ENCODE peak calls at places on chromosome 17, in six cellular contexts. E, Y, Z, Q, K and T are unnamed samples.

GRCh38 chr17:74288785-74289184 is 14.8 kb downstream of the DNAI2 start:
- DNase-seq in E (no peak), Y (no peak), Z (no peak), Q (no peak), K (no peak), T (no peak)

GRCh38 chr17:67366193-67367157 is at the start of gene PSMD12:
- DNase-seq in E (peak), Y (peak), Z (peak), Q (peak), K (no peak), T (peak)

GRCh38 chr17:47999612-48000011 is 28.7 kb downstream of the CDK5RAP3 start:
- DNase-seq in E (no peak), Y (no peak), Z (peak), Q (no peak), K (no peak), T (peak)

GRCh38 chr17:32927724-32928526 is at the start of gene TMEM98:
- DNase-seq in E (peak), Y (no peak), Z (no peak), Q (peak), K (no peak), T (no peak)

GRCh38 chr17:74211929-74212261 is 1.5 kb upstream of the TTYH2 start:
- DNase-seq in E (no peak), Y (no peak), Z (no peak), Q (no peak), K (no peak), T (no peak)

GRCh38 chr17:51119415-51120356 is 982 bp downstream of the SPAG9 start:
- DNase-seq in E (peak), Y (peak), Z (peak), Q (peak), K (no peak), T (peak)

GRCh38 chr17:12622726-12623125 is 43.0 kb upstream of the MYOCD start:
- DNase-seq in E (no peak), Y (no peak), Z (no peak), Q (no peak), K (no peak), T (no peak)

GRCh38 chr17:31442276-31442675 is 50.8 kb downstream of the RAB11FIP4 start:
- DNase-seq in E (no peak), Y (no peak), Z (no peak), Q (no peak), K (no peak), T (no peak)

GRCh38 chr17:44315760-44316731 is 7.6 kb downstream of the RUNDC3A start:
- DNase-seq in E (peak), Y (no peak), Z (no peak), Q (no peak), K (no peak), T (no peak)

GRCh38 chr17:6138761-6139446 is 68.7 kb downstream of the WSCD1 start:
- DNase-seq in E (no peak), Y (no peak), Z (no peak), Q (no peak), K (no peak), T (no peak)

GRCh38 chr17:50832267-50833227 is 2.8 kb upstream of the WFIKKN2 start:
- DNase-seq in E (no peak), Y (no peak), Z (no peak), Q (no peak), K (no peak), T (no peak)

GRCh38 chr17:71200597-71200996 is 920.2 kb upstream of the SOX9 start:
- DNase-seq in E (no peak), Y (no peak), Z (no peak), Q (no peak), K (no peak), T (no peak)

GRCh38 chr17:57668332-57668731 is 76.8 kb downstream of the CCDC182 start:
- DNase-seq in E (peak), Y (no peak), Z (no peak), Q (peak), K (peak), T (no peak)

GRCh38 chr17:27559996-27560481 is 70.9 kb upstream of the LGALS9 start:
- DNase-seq in E (no peak), Y (peak), Z (peak), Q (peak), K (no peak), T (no peak)

GRCh38 chr17:16419074-16419928 is 3.9 kb downstream of the TRPV2 start:
- DNase-seq in E (no peak), Y (no peak), Z (peak), Q (no peak), K (no peak), T (peak)

GRCh38 chr17:29050176-29050575 is 7.2 kb downstream of the PIPOX start:
- DNase-seq in E (no peak), Y (no peak), Z (no peak), Q (no peak), K (no peak), T (no peak)

GRCh38 chr17:56913867-56914640 is at the start of gene TRIM25:
- DNase-seq in E (peak), Y (peak), Z (peak), Q (peak), K (no peak), T (peak)

GRCh38 chr17:17001874-17002520 is 30.1 kb upstream of the TNFRSF13B start:
- DNase-seq in E (peak), Y (peak), Z (peak), Q (peak), K (no peak), T (peak)

GRCh38 chr17:50059256-50059655 is 3.3 kb downstream of the ITGA3 start:
- DNase-seq in E (no peak), Y (no peak), Z (no peak), Q (peak), K (no peak), T (no peak)

GRCh38 chr17:43018008-43018853 is 4.0 kb downstream of the VAT1 start:
- DNase-seq in E (no peak), Y (no peak), Z (peak), Q (no peak), K (no peak), T (peak)

GRCh38 chr17:60577147-60577925 is 22.7 kb upstream of the PPM1D start:
- DNase-seq in E (no peak), Y (no peak), Z (no peak), Q (no peak), K (no peak), T (peak)

GRCh38 chr17:27473748-27474609 is 17.7 kb downstream of the KSR1 start:
- DNase-seq in E (no peak), Y (no peak), Z (no peak), Q (peak), K (no peak), T (peak)

GRCh38 chr17:32627233-32628008 is 140.6 kb downstream of the CDK5R1 start:
- DNase-seq in E (peak), Y (no peak), Z (no peak), Q (no peak), K (no peak), T (no peak)

GRCh38 chr17:62995377-62995885 is 29.4 kb downstream of the TANC2 start:
- DNase-seq in E (no peak), Y (no peak), Z (peak), Q (peak), K (no peak), T (peak)

GRCh38 chr17:27810902-27811557 is 10.7 kb upstream of the NOS2 start:
- DNase-seq in E (no peak), Y (no peak), Z (peak), Q (no peak), K (no peak), T (no peak)

GRCh38 chr17:50375858-50376538 is 3.0 kb downstream of the EME1 start:
- DNase-seq in E (no peak), Y (no peak), Z (no peak), Q (no peak), K (no peak), T (no peak)

GRCh38 chr17:31072186-31072585 is 22.6 kb upstream of the NF1 start:
- DNase-seq in E (no peak), Y (no peak), Z (no peak), Q (no peak), K (no peak), T (no peak)

GRCh38 chr17:48463531-48463930 is 33.5 kb upstream of the SKAP1 start:
- DNase-seq in E (no peak), Y (no peak), Z (no peak), Q (no peak), K (no peak), T (no peak)

GRCh38 chr17:27985306-27985705 is 57.2 kb upstream of the NLK start:
- DNase-seq in E (no peak), Y (no peak), Z (no peak), Q (no peak), K (no peak), T (peak)

GRCh38 chr17:73309727-73310555 is 1.9 kb downstream of the CDC42EP4 start:
- DNase-seq in E (peak), Y (no peak), Z (no peak), Q (peak), K (no peak), T (peak)

GRCh38 chr17:76151896-76152454 is 10.9 kb upstream of the FOXJ1 start:
- DNase-seq in E (no peak), Y (no peak), Z (no peak), Q (no peak), K (no peak), T (no peak)

GRCh38 chr17:67525239-67526135 is 148.4 kb downstream of the PITPNC1 start:
- DNase-seq in E (no peak), Y (no peak), Z (no peak), Q (peak), K (no peak), T (no peak)

GRCh38 chr17:39627717-39628516 is 1.2 kb downstream of the PPP1R1B start:
- DNase-seq in E (no peak), Y (no peak), Z (no peak), Q (no peak), K (no peak), T (no peak)

GRCh38 chr17:76421054-76421427 is 31.9 kb downstream of the UBE2O start:
- DNase-seq in E (no peak), Y (no peak), Z (no peak), Q (no peak), K (no peak), T (no peak)

GRCh38 chr17:32558997-32559650 is 72.3 kb downstream of the CDK5R1 start:
- DNase-seq in E (no peak), Y (no peak), Z (peak), Q (no peak), K (no peak), T (no peak)

GRCh38 chr17:57861737-57862409 is 12.0 kb upstream of the MRPS23 start:
- DNase-seq in E (peak), Y (peak), Z (peak), Q (peak), K (no peak), T (no peak)

GRCh38 chr17:43562679-43563146 is 16.6 kb upstream of the ETV4 start:
- DNase-seq in E (no peak), Y (no peak), Z (no peak), Q (no peak), K (no peak), T (no peak)

GRCh38 chr17:77958716-77959215 is 263 bp downstream of the TNRC6C start:
- DNase-seq in E (no peak), Y (no peak), Z (no peak), Q (no peak), K (no peak), T (no peak)

GRCh38 chr17:81927653-81928496 is at the start of gene MAFG:
- DNase-seq in E (peak), Y (peak), Z (peak), Q (peak), K (no peak), T (peak)
- TF ChIP-seq POLR2A in E (no peak), Y (peak), Z (peak), Q (no peak), K (peak), T (no peak)

GRCh38 chr17:1273492-1274242 is 3.4 kb downstream of the BHLHA9 start:
- DNase-seq in E (no peak), Y (no peak), Z (peak), Q (no peak), K (no peak), T (no peak)

GRCh38 chr17:1275205-1275961 is 4.1 kb upstream of the TRARG1 start:
- DNase-seq in E (no peak), Y (no peak), Z (no peak), Q (no peak), K (no peak), T (no peak)

GRCh38 chr17:1272701-1273100 is 2.5 kb downstream of the BHLHA9 start:
- DNase-seq in E (no peak), Y (no peak), Z (no peak), Q (no peak), K (no peak), T (no peak)

GRCh38 chr17:1274243-1274608 is 4.0 kb downstream of the BHLHA9 start:
- DNase-seq in E (no peak), Y (no peak), Z (no peak), Q (no peak), K (no peak), T (no peak)

DNA sequence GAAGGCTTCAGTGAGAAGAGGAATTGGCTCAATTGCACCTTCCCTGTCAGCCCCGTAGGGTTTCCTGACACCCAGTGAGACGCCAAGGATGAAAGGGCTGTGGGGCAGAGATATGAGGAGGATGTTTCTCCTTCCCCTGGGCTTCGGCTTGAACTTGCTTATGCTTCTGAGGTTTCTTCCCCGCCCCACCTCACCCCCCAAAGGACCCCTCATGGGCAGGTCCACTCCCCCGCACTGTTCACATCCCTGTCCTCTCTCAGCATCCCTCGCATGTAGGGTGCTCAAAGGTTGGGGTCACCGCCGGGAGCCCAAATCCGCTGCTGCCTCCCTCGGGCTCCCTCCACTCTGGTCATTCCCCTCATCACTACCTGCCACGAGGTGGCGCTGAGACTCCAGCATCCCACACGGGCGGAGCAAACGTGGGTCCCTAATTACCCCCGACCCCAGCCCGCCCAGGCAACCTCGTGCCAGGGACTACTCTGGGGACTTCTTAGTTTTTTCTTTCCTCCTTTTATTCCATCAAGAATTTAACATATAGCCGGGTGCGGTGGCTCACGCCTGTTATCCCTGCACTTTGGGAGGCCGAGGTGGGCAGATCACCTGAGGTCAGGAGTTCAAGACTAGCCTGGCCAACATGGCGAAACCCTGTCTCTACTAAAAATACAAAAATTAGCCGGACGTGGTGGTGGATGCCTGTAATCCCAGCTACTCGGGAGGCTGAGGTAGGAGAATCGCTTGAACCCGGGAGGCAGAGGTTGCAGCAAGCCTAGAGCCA is 3.3 kb upstream of the TRARG1 start:
- DNase-seq in E (peak), Y (peak), Z (peak), Q (peak), K (no peak), T (peak)
- H3K4me3 ChIP-seq in E (no peak), Y (no peak), Z (peak), Q (no peak), K (no peak), T (no peak)

DNA sequence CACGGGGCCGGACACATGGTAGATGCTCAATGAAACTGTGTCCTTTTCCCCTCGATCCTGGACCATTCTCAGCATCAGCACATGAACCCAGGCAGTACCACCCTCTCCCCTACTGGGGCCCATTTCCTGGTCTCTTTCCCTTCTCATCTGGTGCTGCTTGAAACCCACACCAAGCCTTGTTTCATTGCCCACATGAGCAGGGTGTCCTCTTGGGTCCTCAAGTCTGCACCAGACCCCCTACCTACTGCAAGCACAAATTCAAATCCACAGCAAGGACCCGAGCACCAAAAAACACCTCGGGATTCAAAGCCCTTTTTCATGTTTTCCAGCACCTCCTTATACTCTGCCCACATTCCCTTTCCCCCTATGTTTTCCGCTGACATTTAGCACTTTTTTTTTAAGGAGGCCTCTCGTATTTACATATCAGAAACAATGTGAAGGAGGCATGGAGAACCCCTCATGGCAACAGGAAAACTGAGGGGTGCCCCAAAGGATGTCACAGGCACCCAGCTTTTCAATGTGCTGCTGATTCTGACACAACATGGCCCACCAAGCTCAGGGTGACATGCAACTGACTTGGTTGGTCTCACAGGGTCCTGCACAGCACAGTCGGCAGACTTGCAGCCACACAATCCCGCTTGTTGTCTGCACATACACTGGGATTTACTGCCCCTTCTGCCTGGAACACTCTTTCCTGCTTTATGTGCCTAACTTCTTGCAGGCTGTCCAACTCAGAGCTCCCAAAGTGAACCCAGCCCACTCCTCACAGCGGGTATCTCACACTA is 4.6 kb upstream of the CCL1 start:
- DNase-seq in E (peak), Y (no peak), Z (no peak), Q (no peak), K (no peak), T (no peak)
- TF ChIP-seq CTCF in E (no peak), Y (no peak), Z (no peak), Q (no peak), K (no peak), T (no peak)

GRCh38 chr17:81365601-81366585 is 29.4 kb upstream of the BAHCC1 start:
- DNase-seq in E (no peak), Y (no peak), Z (no peak), Q (peak), K (no peak), T (peak)
- TF ChIP-seq POLR2A in E (no peak), Y (no peak), Z (no peak), Q (peak), K (no peak), T (no peak)